ENCODE peak calls at places on chromosomes 6 and 20, in nine cellular contexts. U is left colon; Z is stimulated activated CD8-positive, alpha-beta memory T cell treated with anti-CD3 and anti-CD28 coated beads, Interleukin-15, amount 100 ng/mL, for 1 hour; J is tibial artery; L is activated CD4-positive, alpha-beta T cell treated with anti-CD3 and anti-CD28 coated beads, Interleukin-2, amount 10 ng/mL, durations not matched to agents 7 days and 5 days; W is EH; M is ELR; D is T-helper 9 cell; I is kidney tubule cell. H is an unnamed sample.

GRCh38 chr6:111842891-111843290 is 30.4 kb downstream of the FYN start:
- DNase-seq in U (no peak), L (no peak), J (no peak), M (no peak), Z (no peak), I (no peak), W (peak; percentile 32), D (no peak), H (no peak)

GRCh38 chr6:105821027-105821426 is 265.1 kb upstream of the PRDM1 start:
- DNase-seq in D (no peak), W (no peak), J (no peak), L (no peak), U (no peak), Z (no peak), I (no peak), M (no peak), H (no peak)

GRCh38 chr6:16437095-16437494 is 198.7 kb downstream of the GMPR start:
- DNase-seq in D (no peak), U (no peak), M (no peak), J (no peak), W (no peak), I (no peak), L (no peak), Z (no peak), H (no peak)

GRCh38 chr6:113184291-113184690 is 672.9 kb upstream of the MARCKS start:
- DNase-seq in U (no peak), D (no peak), W (peak; percentile 99), J (no peak), M (peak; percentile 86), L (no peak), Z (no peak), I (peak; percentile 73), H (no peak)

GRCh38 chr6:121826156-121826810 is 390.8 kb downstream of the GJA1 start:
- DNase-seq in L (no peak), M (peak; percentile 96), W (peak; percentile 85), Z (no peak), J (no peak), I (peak; percentile 93), U (no peak), D (no peak), H (no peak)

GRCh38 chr6:47168176-47168575 is 126.0 kb upstream of the ADGRF1 start:
- DNase-seq in Z (no peak), I (peak; percentile 98), U (no peak), W (peak; percentile 98), L (no peak), J (peak; percentile 73), M (peak; percentile 98), D (no peak), H (no peak)

GRCh38 chr20:44075950-44076232 is 111.1 kb downstream of the JPH2 start:
- DNase-seq in J (no peak), D (no peak), I (no peak), Z (no peak), M (no peak), U (no peak), W (no peak), L (no peak), H (no peak)

GRCh38 chr6:142570221-142570671 is 268.4 kb downstream of the ADGRG6 start:
- DNase-seq in I (peak; percentile 86), Z (no peak), L (no peak), W (peak; percentile 78), D (no peak), J (no peak), M (peak; percentile 60), U (no peak), H (no peak)

GRCh38 chr20:5056801-5057599 is 55.7 kb upstream of the SLC23A2 start:
- DNase-seq in J (peak; percentile 73), I (peak; percentile 55), M (peak; percentile 62), Z (peak; percentile 49), U (peak; percentile 38), L (peak; percentile 86), D (peak; percentile 56), W (peak; percentile 67), H (no peak)

GRCh38 chr6:166556871-166557322 is 29.6 kb downstream of the RAMACL start:
- DNase-seq in D (no peak), J (peak; percentile 96), U (peak; percentile 90), I (peak; percentile 98), Z (no peak), W (peak; percentile 85), M (peak; percentile 63), L (no peak), H (peak; percentile 96)

GRCh38 chr6:125611573-125612399 is 137.6 kb upstream of the HEY2 start:
- DNase-seq in D (no peak), U (no peak), J (peak; percentile 75), I (no peak), M (no peak), W (peak; percentile 52), Z (no peak), L (no peak), H (no peak)

GRCh38 chr20:22762576-22763256 is 178.3 kb upstream of the FOXA2 start:
- DNase-seq in M (no peak), Z (no peak), U (no peak), J (no peak), L (no peak), D (no peak), W (no peak), I (peak; percentile 35), H (no peak)

GRCh38 chr6:74249658-74250057 is 553.7 kb downstream of the CD109 start:
- DNase-seq in M (peak; percentile 70), U (no peak), Z (no peak), L (no peak), D (no peak), I (peak; percentile 53), J (no peak), W (peak; percentile 57), H (no peak)